ENCODE peak calls at places on chromosome 9, in seven cellular contexts. V is transverse colon, T is IMR-90, X is tibial nerve, S is fibroblast of pulmonary artery, R is sigmoid colon, Q is WERI-Rb-1. P is an unnamed sample.

GRCh38 chr9:129332581-129332980 is 154.5 kb upstream of the IER5L start:
- DNase-seq in R (no peak), V (no peak), X (no peak), T (no peak), Q (no peak), S (no peak), P (no peak)

GRCh38 chr9:7879551-7880245 is 80.1 kb upstream of the DMAC1 start:
- DNase-seq in X (no peak), R (no peak), S (no peak), Q (peak), T (no peak), V (no peak), P (no peak)

GRCh38 chr9:112338561-112338960 is 5.1 kb upstream of the PTBP3 start:
- DNase-seq in Q (no peak), T (peak), X (no peak), S (peak), V (peak), R (no peak), P (no peak)

GRCh38 chr9:89701221-89701798 is 96.5 kb downstream of the GADD45G start:
- DNase-seq in Q (no peak), T (no peak), V (no peak), R (no peak), X (no peak), S (no peak), P (no peak)

GRCh38 chr9:133584559-133585476 is 24.4 kb downstream of the FAM163B start:
- DNase-seq in R (no peak), V (peak), Q (no peak), T (no peak), S (peak), X (no peak), P (no peak)

GRCh38 chr9:129026442-129027223 is 1.5 kb downstream of the SH3GLB2 start:
- DNase-seq in R (no peak), T (peak), S (no peak), X (no peak), V (peak), Q (no peak), P (no peak)

GRCh38 chr9:93601666-93602065 is 25.3 kb downstream of the PHF2 start:
- DNase-seq in X (no peak), T (no peak), R (no peak), S (no peak), Q (no peak), V (no peak), P (no peak)

GRCh38 chr9:113584728-113585442 is 121.4 kb downstream of the RGS3 start:
- DNase-seq in S (no peak), Q (no peak), X (no peak), T (no peak), V (no peak), R (no peak), P (no peak)

GRCh38 chr9:136244116-136244775 is 1.4 kb downstream of the QSOX2 start:
- DNase-seq in R (no peak), T (no peak), Q (no peak), V (no peak), S (no peak), X (no peak), P (no peak)

GRCh38 chr9:131366745-131367401 is 27.0 kb upstream of the PRRC2B start:
- DNase-seq in Q (peak), V (peak), R (no peak), S (peak), X (no peak), T (peak), P (peak)

GRCh38 chr9:20170122-20170521 is 381.3 kb upstream of the SLC24A2 start:
- DNase-seq in R (no peak), X (no peak), Q (no peak), S (no peak), T (no peak), V (no peak), P (no peak)

GRCh38 chr9:134951461-134951860 is 33.7 kb upstream of the FCN1 start:
- DNase-seq in V (no peak), X (no peak), R (peak), Q (no peak), T (no peak), S (no peak), P (no peak)

GRCh38 chr9:18208166-18209059 is 265.5 kb upstream of the ADAMTSL1 start:
- DNase-seq in T (peak), S (peak), V (peak), Q (peak), R (no peak), X (peak), P (peak)

GRCh38 chr9:104074876-104075275 is 19.2 kb upstream of the SMC2 start:
- DNase-seq in S (peak), V (no peak), T (peak), R (no peak), X (no peak), Q (no peak), P (no peak)
- TF ChIP-seq CTCF in S (no peak), V (no peak), T (no peak), R (no peak), X (no peak), Q (no peak), P (no peak)

GRCh38 chr9:77647659-77648457 is at the start of gene GNA14:
- DNase-seq in R (peak), V (peak), X (no peak), Q (peak), S (peak), T (no peak), P (no peak)
- H3K4me3 ChIP-seq in R (peak), V (peak), X (peak), Q (peak), S (peak), T (peak), P (peak)

GRCh38 chr9:127629468-127630081 is 17.5 kb downstream of the STXBP1 start:
- DNase-seq in Q (no peak), V (no peak), T (peak), S (no peak), R (no peak), X (no peak), P (no peak)
- TF ChIP-seq CTCF in Q (peak), V (no peak), T (peak), S (no peak), R (no peak), X (no peak), P (peak)

DNA sequence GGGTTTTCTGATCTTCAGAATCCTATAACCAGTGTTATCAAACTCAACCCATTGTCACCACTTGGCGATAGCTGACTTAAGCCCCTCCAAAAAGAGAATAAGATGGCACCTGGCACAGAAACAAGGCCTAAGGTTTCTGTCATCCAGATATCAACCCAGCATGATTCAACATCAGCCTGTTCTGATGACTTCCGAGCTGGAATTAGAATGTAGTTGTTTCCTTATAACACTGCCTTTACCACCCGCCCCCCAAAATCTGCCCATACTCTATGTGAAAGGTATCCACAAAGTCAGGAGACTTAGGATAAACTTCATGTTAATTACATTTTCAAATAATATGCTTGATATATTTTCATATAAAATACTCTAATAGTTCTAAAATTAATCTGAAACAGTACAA is 5.2 kb downstream of the KLF9 start:
- DNase-seq in S (peak), T (no peak), V (no peak), Q (no peak), R (peak), X (no peak), P (no peak)
- H3K4me3 ChIP-seq in S (peak), T (no peak), V (peak), Q (no peak), R (peak), X (peak), P (no peak)

GRCh38 chr9:35954942-35955546 is 2.9 kb downstream of the OR2S2 start:
- DNase-seq in R (no peak), T (peak), V (peak), X (peak), Q (peak), S (peak), P (peak)
- TF ChIP-seq CTCF in R (peak), T (peak), V (peak), X (peak), Q (peak), S (peak), P (peak)

GRCh38 chr9:104819033-104819432 is 55.1 kb downstream of the NIPSNAP3B start:
- DNase-seq in V (no peak), Q (no peak), S (no peak), X (no peak), R (no peak), T (no peak), P (no peak)
- H3K4me3 ChIP-seq in V (no peak), Q (no peak), S (no peak), X (no peak), R (no peak), T (no peak), P (no peak)

DNA sequence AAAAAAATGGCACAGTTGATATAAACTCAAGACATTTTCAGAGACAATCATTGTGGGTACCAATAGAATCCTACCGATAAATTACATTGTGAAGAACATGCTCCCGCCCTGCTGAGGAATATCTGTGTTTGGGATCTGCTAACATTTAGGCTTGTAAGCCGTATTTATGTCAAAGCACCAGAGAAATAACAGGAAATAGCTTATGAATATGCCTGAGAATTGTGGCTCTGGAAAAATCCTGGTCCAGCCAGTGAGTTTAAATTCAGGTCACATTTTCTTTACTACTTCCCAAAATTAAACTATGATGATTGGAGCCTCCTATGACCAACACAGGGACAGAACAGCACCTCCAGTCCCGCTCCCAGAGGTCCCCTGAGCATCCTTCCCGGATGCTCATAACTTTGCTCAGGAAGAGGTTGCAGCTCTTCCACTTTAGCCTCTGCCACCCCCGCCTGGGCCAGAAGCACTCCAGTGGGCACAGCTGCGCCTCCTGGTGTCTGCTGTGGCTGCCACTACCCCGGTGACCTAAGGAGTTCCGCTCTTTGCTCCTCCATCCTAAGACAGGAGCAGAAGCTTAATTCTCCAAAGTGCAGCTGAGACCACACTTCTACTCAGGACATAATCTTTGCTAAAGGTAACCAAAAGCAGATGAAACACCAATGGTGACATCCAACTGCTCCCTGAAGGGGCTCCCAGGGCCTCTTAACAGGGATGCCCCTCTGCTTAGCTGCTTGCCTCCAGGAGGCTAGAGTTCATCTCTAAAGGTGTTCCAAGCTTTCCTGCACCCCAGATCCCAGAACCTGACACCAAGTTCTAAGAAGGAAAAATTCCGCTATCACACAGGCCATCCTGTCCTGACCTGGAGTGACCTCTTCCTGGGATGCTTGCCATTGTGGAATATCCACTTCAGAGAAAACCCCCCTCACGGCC is 58.8 kb downstream of the SLC1A1 start:
- DNase-seq in Q (peak), S (no peak), X (no peak), R (no peak), V (peak), T (no peak), P (no peak)
- TF ChIP-seq CTCF in Q (peak), S (peak), X (no peak), R (no peak), V (no peak), T (no peak), P (peak)

P was measured in HFF-Myc.